ENCODE peak calls at places on chromosomes 13 and 19, in eight cellular contexts. Q is Peyer's patch, H is DND-41, S is transverse colon, U is cardiac muscle cell, X is heart right ventricle, D is Caco-2, N is pancreas. O is an unnamed sample.

GRCh38 chr13:41224113-41225110 is 30.0 kb upstream of the KBTBD7 start:
- DNase-seq in X (no peak), Q (no peak), H (no peak), S (no peak), D (no peak), N (no peak), U (peak; percentile 32), O (no peak)

GRCh38 chr13:43085545-43085944 is 62.2 kb downstream of the DNAJC15 start:
- DNase-seq in D (no peak), N (no peak), Q (no peak), S (no peak), X (no peak), U (peak; percentile 65), H (no peak), O (no peak)

GRCh38 chr19:29528350-29528945 is 2.7 kb downstream of the VSTM2B start:
- DNase-seq in X (peak; percentile 49), D (no peak), H (no peak), N (peak; percentile 25), U (peak; percentile 74), Q (peak; percentile 54), S (peak; percentile 26), O (no peak)

GRCh38 chr19:3693030-3693925 is 7.0 kb downstream of the PIP5K1C start:
- DNase-seq in U (no peak), X (no peak), H (no peak), D (no peak), S (no peak), Q (no peak), N (no peak), O (no peak)

GRCh38 chr19:29872224-29872731 is 60.5 kb downstream of the CCNE1 start:
- DNase-seq in D (no peak), S (no peak), X (no peak), N (no peak), U (peak; percentile 47), H (no peak), Q (no peak), O (no peak)

GRCh38 chr19:48560095-48560530 is 8.1 kb downstream of the SULT2B1 start:
- DNase-seq in D (peak; percentile 72), X (no peak), S (no peak), H (peak; percentile 13), Q (no peak), N (no peak), U (no peak), O (no peak)

GRCh38 chr13:44013666-44014291 is 134.1 kb downstream of the LACC1 start:
- DNase-seq in S (no peak), U (peak; percentile 50), D (no peak), N (no peak), Q (no peak), X (no peak), H (no peak), O (no peak)

GRCh38 chr13:111622051-111622531 is 301.6 kb downstream of the TEX29 start:
- DNase-seq in S (no peak), X (no peak), U (no peak), D (no peak), N (no peak), H (no peak), Q (no peak), O (no peak)

GRCh38 chr19:47881757-47882156 is 4.4 kb downstream of the SULT2A1 start:
- DNase-seq in S (no peak), X (no peak), D (no peak), Q (no peak), N (no peak), H (no peak), U (no peak), O (no peak)

GRCh38 chr19:58554494-58555368 is at the start of gene CHMP2A:
- DNase-seq in N (peak; percentile 97), H (peak; percentile 98), U (peak; percentile 98), D (peak; percentile 99), X (peak; percentile 99), S (peak; percentile 99), Q (peak; percentile 99), O (peak; percentile 99)

GRCh38 chr13:62278271-62278670 is 862.6 kb upstream of the PCDH20 start:
- DNase-seq in S (no peak), H (no peak), D (no peak), X (no peak), Q (no peak), U (no peak), N (no peak), O (no peak)

GRCh38 chr13:110687736-110688135 is 18.2 kb downstream of the CARS2 start:
- DNase-seq in H (no peak), U (no peak), X (no peak), D (no peak), Q (no peak), N (no peak), S (no peak), O (peak; percentile 5)

DNA sequence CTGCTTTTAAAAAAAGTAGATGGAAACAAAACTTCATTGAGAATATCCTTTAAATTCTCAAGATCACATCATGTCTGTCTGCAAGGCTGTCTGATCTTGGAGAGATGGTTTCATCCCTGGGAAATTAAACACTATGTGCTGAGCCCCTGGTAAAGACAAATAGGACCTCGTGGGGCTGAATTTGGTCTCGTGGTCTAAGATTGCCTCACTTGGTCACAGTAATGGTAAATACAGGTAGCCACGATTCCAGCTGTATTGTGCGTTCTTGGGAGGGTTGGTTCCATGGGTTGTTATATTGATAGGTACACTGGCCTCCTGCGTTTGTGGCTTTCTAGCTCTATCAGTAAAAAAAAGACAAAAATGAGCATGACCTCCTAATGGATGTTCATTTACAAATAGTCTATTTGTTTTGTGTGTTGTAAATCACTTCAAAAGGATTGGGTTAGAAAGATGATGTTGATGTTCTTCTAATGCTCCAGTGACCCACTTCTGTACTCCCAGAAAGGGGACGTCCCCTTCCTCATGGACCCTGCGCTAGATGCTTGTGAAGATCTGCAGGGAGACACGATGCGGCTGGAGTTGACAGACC is 1.7 kb downstream of the CEBPG start:
- DNase-seq in D (no peak), S (no peak), N (peak; percentile 15), Q (no peak), H (no peak), U (no peak), X (no peak), O (no peak)
- H3K4me3 ChIP-seq in D (peak overlapping the region; percentile 65), S (no peak overlapping the region), N (peak overlapping the region; percentile 83), Q (peak overlapping the region; percentile 94), H (peak overlapping the region; percentile 76), U (no peak overlapping the region), X (peak overlapping the region; percentile 80), O (peak overlapping the region; percentile 98)

GRCh38 chr19:5789201-5789795 is 1.7 kb downstream of the DUS3L start:
- DNase-seq in Q (no peak), D (no peak), U (no peak), N (no peak), S (no peak), X (no peak), H (no peak), O (no peak)

GRCh38 chr19:5792224-5792623 is 1.3 kb upstream of the DUS3L start:
- DNase-seq in N (no peak), U (no peak), X (no peak), Q (no peak), S (no peak), H (no peak), D (no peak), O (no peak)

GRCh38 chr19:5793188-5793587 is 2.2 kb upstream of the DUS3L start:
- DNase-seq in H (no peak), D (no peak), U (no peak), N (no peak), S (no peak), X (no peak), Q (no peak), O (no peak)

GRCh38 chr19:5789886-5790572 is 934 bp downstream of the DUS3L start:
- DNase-seq in S (no peak), H (no peak), U (no peak), X (no peak), D (no peak), Q (no peak), N (no peak), O (no peak)

DNA sequence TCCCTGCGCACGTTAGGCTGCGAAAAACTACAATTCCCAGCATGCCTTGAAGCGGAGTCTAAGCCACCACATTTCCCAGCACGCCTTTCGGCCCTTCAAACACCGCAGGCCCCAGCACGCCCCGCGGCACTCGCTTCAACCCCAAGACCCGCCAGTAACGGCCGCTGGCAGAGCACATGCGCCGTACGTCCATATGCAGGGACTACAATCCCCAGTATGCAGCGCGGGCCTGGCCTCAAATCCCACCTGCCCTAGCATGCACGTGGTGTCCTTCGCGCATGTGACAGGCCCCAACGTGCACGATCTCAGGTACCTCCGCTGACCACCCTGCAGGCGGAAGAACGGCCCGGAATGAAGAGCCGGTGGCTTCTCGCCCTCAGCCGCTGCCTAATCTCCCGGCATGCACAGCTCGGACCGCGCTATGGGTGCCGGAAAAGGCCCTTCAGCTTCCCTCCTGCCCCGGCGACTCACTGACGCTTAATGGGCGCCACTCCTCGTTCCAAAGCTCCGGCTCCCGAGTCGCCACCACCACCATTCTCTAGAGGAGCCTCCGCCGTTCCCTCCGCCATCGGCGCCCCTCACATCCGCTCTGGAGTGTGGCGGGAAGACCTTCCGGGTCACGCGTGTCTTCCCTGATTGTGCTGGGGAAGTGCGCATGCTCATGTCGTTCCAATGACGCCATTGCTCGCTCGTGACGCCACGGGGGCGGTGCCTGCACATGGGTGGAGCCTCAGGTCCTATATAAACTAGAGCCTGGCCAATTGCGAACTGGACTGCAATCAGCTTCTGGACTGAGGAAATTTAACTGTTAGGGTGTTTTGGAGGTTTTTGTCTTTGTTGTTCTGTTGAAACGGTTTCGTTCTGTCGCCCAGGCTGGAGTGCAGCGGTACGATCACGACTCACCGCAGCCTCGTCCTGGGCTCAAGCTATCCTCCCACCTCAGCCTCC is at the start of gene DUS3L:
- DNase-seq in X (peak; percentile 95), Q (peak; percentile 96), S (peak; percentile 97), D (peak; percentile 98), N (peak; percentile 96), H (peak; percentile 98), U (peak; percentile 99), O (peak; percentile 93)
- TF ChIP-seq CTCF in X (no peak), Q (no peak), S (no peak), D (no peak), N (no peak), H (no peak), U (no peak), O (peak; percentile 15)

DNA sequence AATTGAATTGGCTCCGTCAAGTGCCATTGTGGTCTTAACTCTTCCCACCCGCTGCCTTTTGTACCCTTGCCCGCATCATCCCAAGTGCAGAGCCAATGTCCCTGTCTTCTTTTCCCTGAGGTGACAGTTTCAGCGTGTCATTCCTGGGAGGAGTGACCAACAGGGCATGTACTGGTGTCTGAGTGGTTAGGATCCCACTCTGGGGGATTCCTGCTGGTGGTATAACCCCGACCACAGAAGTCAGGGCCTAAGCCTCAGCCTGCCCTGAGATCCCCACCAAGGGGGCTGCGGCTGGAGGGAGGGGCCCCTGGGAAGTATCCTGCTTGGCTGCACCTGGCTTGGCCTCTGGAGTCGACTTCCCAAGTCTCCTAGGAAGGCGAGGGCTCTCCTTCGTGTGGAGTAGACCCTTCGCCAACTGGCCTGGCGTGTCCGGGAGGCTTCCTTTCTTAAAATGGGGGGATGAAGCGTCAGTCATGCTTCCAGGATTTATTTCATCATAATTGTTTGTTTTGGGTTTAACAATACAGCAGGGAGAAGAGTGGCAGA is 40.6 kb downstream of the NFIX start:
- DNase-seq in D (no peak), X (no peak), N (no peak), U (no peak), Q (no peak), H (no peak), S (no peak), O (no peak)
- H3K4me1 ChIP-seq in D (peaks cover 19% of the 10 kb centered on the region), X (peaks cover 100% of the 10 kb centered on the region), N (peaks cover 5% of the 10 kb centered on the region), U (no peaks in the 10 kb centered on the region), Q (peaks cover 92% of the 10 kb centered on the region), H (no peaks in the 10 kb centered on the region), S (peaks cover 85% of the 10 kb centered on the region), O (peaks cover 57% of the 10 kb centered on the region)

DNA sequence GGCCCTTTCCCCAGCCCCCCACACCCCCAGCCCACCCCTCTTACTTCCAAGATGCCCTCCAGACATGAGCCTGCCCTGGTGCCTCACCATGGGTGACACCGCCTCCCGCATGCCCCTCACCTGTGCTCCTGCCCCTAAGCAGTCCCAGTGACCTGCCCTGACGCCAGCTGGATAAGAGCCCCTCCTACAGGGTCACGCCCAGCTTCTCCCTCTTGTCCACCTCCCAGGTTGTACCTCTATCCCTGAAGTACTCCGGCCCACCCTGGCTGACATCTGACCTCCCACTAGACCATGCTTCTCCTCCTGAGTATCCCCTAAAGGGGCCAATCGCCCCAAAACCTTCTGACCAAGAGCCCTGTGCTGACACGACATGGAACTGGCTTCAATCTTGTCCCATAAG is 51.3 kb downstream of the COLGALT1 start:
- DNase-seq in S (no peak), H (no peak), Q (no peak), X (no peak), U (no peak), D (peak; percentile 48), N (no peak), O (no peak)
- H3K4me3 ChIP-seq in S (no peak overlapping the region), H (no peak overlapping the region), Q (no peak overlapping the region), X (peak overlapping the region; percentile 23), U (peak overlapping the region; percentile 39), D (peak overlapping the region; percentile 65), N (no peak overlapping the region), O (no peak overlapping the region)